ENCODE peak calls at places on chromosome 9, in seven cellular contexts. G, T, A, E, M, D and O are unnamed samples.

GRCh38 chr9:89166871-89167270 is 11.7 kb downstream of the SHC3 start:
- DNase-seq in G (no peak), M (no peak), A (no peak), E (no peak), D (no peak), T (no peak), O (no peak)

GRCh38 chr9:122342323-122343050 is 28.3 kb upstream of the PTGS1 start:
- DNase-seq in M (no peak), G (no peak), E (no peak), A (no peak), T (no peak), D (no peak), O (no peak)

GRCh38 chr9:91178281-91179236 is 183.2 kb downstream of the AUH start:
- DNase-seq in T (no peak), A (no peak), D (no peak), G (peak), M (no peak), E (no peak), O (no peak)

GRCh38 chr9:109107402-109108240 is 12.1 kb downstream of the TMEM245 start:
- DNase-seq in A (peak), E (no peak), G (no peak), D (peak), T (no peak), M (peak), O (no peak)

GRCh38 chr9:81372628-81373191 is 316.6 kb downstream of the TLE1 start:
- DNase-seq in G (no peak), T (no peak), D (peak), M (no peak), E (no peak), A (no peak), O (no peak)

GRCh38 chr9:2674141-2674824 is 43.0 kb upstream of the KCNV2 start:
- DNase-seq in G (no peak), E (no peak), D (no peak), A (peak), T (no peak), M (no peak), O (no peak)

GRCh38 chr9:137646341-137646740 is 27.5 kb downstream of the EHMT1 start:
- DNase-seq in E (no peak), M (no peak), D (no peak), A (no peak), G (no peak), T (no peak), O (no peak)

GRCh38 chr9:120902824-120903608 is 23.6 kb downstream of the TRAF1 start:
- DNase-seq in E (no peak), A (no peak), T (no peak), M (no peak), G (no peak), D (no peak), O (no peak)

GRCh38 chr9:91536211-91536691 is 112.6 kb upstream of the NFIL3 start:
- DNase-seq in T (no peak), D (peak), G (no peak), M (peak), A (peak), E (no peak), O (no peak)

GRCh38 chr9:112754578-112754977 is 4.0 kb downstream of the SNX30 start:
- DNase-seq in E (no peak), A (peak), G (no peak), T (peak), M (peak), D (no peak), O (peak)

GRCh38 chr9:38205279-38205678 is 136.3 kb upstream of the SHB start:
- DNase-seq in A (no peak), E (no peak), G (no peak), M (peak), T (no peak), D (no peak), O (no peak)

GRCh38 chr9:132042324-132042723 is 37.3 kb downstream of the MED27 start:
- DNase-seq in A (peak), E (no peak), T (no peak), D (peak), G (no peak), M (peak), O (no peak)

GRCh38 chr9:112120471-112120925 is 54.6 kb downstream of the SUSD1 start:
- DNase-seq in G (no peak), E (no peak), M (no peak), A (no peak), T (no peak), D (no peak), O (no peak)

GRCh38 chr9:2480255-2480837 is 141.2 kb upstream of the VLDLR start:
- DNase-seq in T (no peak), M (no peak), A (no peak), E (no peak), D (no peak), G (no peak), O (no peak)

GRCh38 chr9:85038824-85039540 is 369.5 kb downstream of the NTRK2 start:
- DNase-seq in T (no peak), M (no peak), A (no peak), G (no peak), D (no peak), E (no peak), O (no peak)

GRCh38 chr9:83185517-83186192 is 122.7 kb upstream of the RASEF start:
- DNase-seq in E (no peak), M (no peak), G (no peak), T (no peak), D (no peak), A (no peak), O (no peak)

GRCh38 chr9:35577486-35577885 is 27.6 kb upstream of the TESK1 start:
- DNase-seq in M (no peak), G (no peak), A (no peak), E (no peak), T (no peak), D (no peak), O (no peak)

GRCh38 chr9:75140261-75140660 is 51.9 kb downstream of the OSTF1 start:
- DNase-seq in A (no peak), M (no peak), D (no peak), T (no peak), G (no peak), E (no peak), O (no peak)

GRCh38 chr9:81183763-81184162 is 505.6 kb downstream of the TLE1 start:
- DNase-seq in M (peak), G (no peak), D (peak), E (no peak), T (no peak), A (no peak), O (no peak)

GRCh38 chr9:88587182-88587581 is 52.2 kb downstream of the NXNL2 start:
- DNase-seq in D (no peak), T (peak), A (peak), G (no peak), E (no peak), M (peak), O (no peak)

GRCh38 chr9:20985851-20986600 is 45.4 kb downstream of the HACD4 start:
- DNase-seq in M (peak), T (no peak), A (peak), D (no peak), G (no peak), E (no peak), O (no peak)

GRCh38 chr9:2289234-2289755 is 274.1 kb downstream of the SMARCA2 start:
- DNase-seq in G (no peak), A (no peak), T (no peak), M (no peak), D (no peak), E (no peak), O (no peak)

GRCh38 chr9:79083621-79084020 is 488.1 kb upstream of the TLE4 start:
- DNase-seq in M (no peak), G (no peak), T (no peak), E (no peak), A (no peak), D (no peak), O (no peak)

GRCh38 chr9:93300175-93300572 is 116.2 kb downstream of the WNK2 start:
- DNase-seq in E (no peak), D (no peak), T (no peak), A (no peak), G (no peak), M (no peak), O (no peak)

GRCh38 chr9:120783611-120784047 is 9.6 kb downstream of the FBXW2 start:
- DNase-seq in A (peak), E (no peak), T (no peak), D (peak), G (no peak), M (peak), O (no peak)

GRCh38 chr9:82930116-82930515 is 132.8 kb downstream of the RASEF start:
- DNase-seq in M (no peak), T (no peak), A (no peak), E (no peak), G (no peak), D (no peak), O (no peak)

GRCh38 chr9:29556317-29556716 is 1983.0 kb upstream of the C9orf72 start:
- DNase-seq in G (no peak), T (no peak), E (no peak), M (peak), A (no peak), D (peak), O (no peak)

GRCh38 chr9:128800061-128800460 is 13.0 kb downstream of the TBC1D13 start:
- DNase-seq in M (no peak), E (no peak), D (no peak), A (no peak), T (no peak), G (no peak), O (no peak)
- H3K4me3 ChIP-seq in M (no peak), E (no peak), D (no peak), A (no peak), T (no peak), G (no peak), O (no peak)

DNA sequence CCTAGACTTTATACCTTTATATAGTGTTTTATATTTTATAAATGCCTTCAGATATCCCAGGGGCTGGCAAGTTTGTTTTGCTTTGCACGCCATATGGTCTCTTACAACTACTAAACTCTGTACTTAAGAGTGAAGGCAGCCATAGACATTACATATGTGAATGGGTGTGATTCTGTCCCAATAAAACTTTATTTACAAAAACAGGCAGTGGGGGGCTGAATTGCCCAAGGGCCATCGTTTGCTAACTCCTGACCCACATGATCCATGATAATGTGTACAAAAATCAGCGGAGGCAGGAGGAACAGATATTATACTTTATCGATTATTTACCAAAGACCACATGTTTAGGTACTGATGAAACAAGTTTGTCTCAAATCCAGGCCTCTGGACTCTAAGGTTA is 35.8 kb upstream of the ISCA1 start:
- DNase-seq in T (no peak), M (no peak), D (no peak), A (no peak), G (no peak), E (no peak), O (no peak)
- H3K4me3 ChIP-seq in T (no peak), M (no peak), D (no peak), A (no peak), G (no peak), E (no peak), O (no peak)

DNA sequence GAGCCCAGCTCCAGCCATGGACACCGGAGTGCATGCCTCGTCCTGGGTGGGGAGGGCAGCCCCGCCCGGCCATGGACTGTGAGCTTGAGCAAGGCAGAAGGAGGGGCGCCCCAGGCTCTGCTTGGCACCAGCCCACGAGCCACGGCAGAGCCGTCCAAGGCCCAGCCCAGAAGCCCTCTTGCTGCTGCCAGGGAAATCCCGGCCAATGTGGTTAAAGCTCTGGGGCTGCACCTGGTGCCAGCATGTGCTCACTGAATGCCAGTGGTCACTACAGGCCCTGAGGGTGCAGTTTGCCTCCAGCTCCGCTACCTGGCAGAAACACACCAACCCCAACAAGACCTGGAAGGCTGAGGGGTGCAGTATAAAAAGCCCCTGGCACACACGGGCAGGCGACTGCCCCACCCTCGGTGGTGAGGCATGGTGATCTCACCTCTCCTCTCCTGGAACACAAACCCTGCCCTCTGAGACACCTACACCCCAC is 11.8 kb downstream of the BRD3 start:
- DNase-seq in D (no peak), G (peak), A (peak), T (no peak), M (peak), E (no peak), O (no peak)
- H3K4me3 ChIP-seq in D (no peak), G (no peak), A (no peak), T (no peak), M (no peak), E (peak), O (no peak)

GRCh38 chr9:107638922-107639321 is 149.4 kb upstream of the KLF4 start:
- DNase-seq in D (peak), E (no peak), G (no peak), A (peak), T (no peak), M (no peak), O (no peak)
- H3K4me3 ChIP-seq in D (no peak), E (peak), G (no peak), A (peak), T (no peak), M (no peak), O (no peak)